ENCODE peak calls at places on chromosomes 1 and 21, in eight cellular contexts. E is sigmoid colon, K is GM12878, O is breast epithelium, A is prostate gland, I is transverse colon, L is suprapubic skin, Q is HL-60. V is an unnamed sample. For H3K27me3, the result is how much of the 10 kb centered on the place peaks cover.

GRCh38 chr1:157181790-157182189 is 43.6 kb upstream of the ETV3 start:
- DNase-seq in E (no peak), K (no peak), O (no peak), A (no peak), I (no peak), L (no peak), Q (no peak), V (no peak)

GRCh38 chr1:228060458-228061190 is 21.9 kb upstream of the ARF1 start:
- DNase-seq in E (peak), K (no peak), O (no peak), A (no peak), I (peak), L (peak), Q (no peak), V (no peak)

GRCh38 chr1:212030936-212031528 is 4.3 kb downstream of the INTS7 start:
- DNase-seq in E (no peak), K (no peak), O (no peak), A (no peak), I (no peak), L (no peak), Q (no peak), V (no peak)

GRCh38 chr1:70360321-70360720 is 5.8 kb upstream of the ANKRD13C start:
- DNase-seq in E (no peak), K (no peak), O (no peak), A (no peak), I (no peak), L (no peak), Q (no peak), V (no peak)

GRCh38 chr21:34908424-34909055 is 140.6 kb downstream of the RUNX1 start:
- DNase-seq in E (peak), K (no peak), O (no peak), A (no peak), I (no peak), L (no peak), Q (peak), V (no peak)

GRCh38 chr1:21635138-21635535 is 34.0 kb downstream of the RAP1GAP start:
- DNase-seq in E (no peak), K (no peak), O (no peak), A (no peak), I (no peak), L (no peak), Q (no peak), V (no peak)

GRCh38 chr1:205813755-205814058 is 709 bp upstream of the SLC41A1 start:
- DNase-seq in E (no peak), K (no peak), O (no peak), A (no peak), I (no peak), L (no peak), Q (no peak), V (peak)

GRCh38 chr1:155186266-155186954 is 12.8 kb downstream of the TRIM46 start:
- DNase-seq in E (peak), K (no peak), O (no peak), A (no peak), I (no peak), L (no peak), Q (no peak), V (no peak)

GRCh38 chr1:44484155-44484688 is 79.2 kb downstream of the RNF220 start:
- DNase-seq in E (no peak), K (no peak), O (peak), A (no peak), I (no peak), L (no peak), Q (no peak), V (no peak)

GRCh38 chr1:8464377-8464776 is 146.5 kb downstream of the SLC45A1 start:
- DNase-seq in E (no peak), K (no peak), O (no peak), A (no peak), I (no peak), L (no peak), Q (no peak), V (no peak)
- H3K27ac ChIP-seq in E (peak), K (no peak), O (peak), A (peak), I (peak), L (peak), Q (no peak), V (peak)

GRCh38 chr21:23792300-23792699 is 1815.0 kb downstream of the MRPL39 start:
- DNase-seq in E (no peak), K (no peak), O (no peak), A (no peak), I (no peak), L (no peak), Q (no peak), V (no peak)
- H3K27me3 ChIP-seq in E (under half), K (under half), O (under half), A (under half), I (under half), L (under half), Q (under half), V (under half)

GRCh38 chr1:55974714-55975441 is 604.5 kb downstream of the PLPP3 start:
- DNase-seq in E (no peak), K (no peak), O (no peak), A (no peak), I (no peak), L (no peak), Q (no peak), V (no peak)
- TF ChIP-seq POLR2AphosphoS5 in E (peak), K (no peak), O (no peak), A (peak), I (no peak), L (no peak), Q (no peak), V (peak)

DNA sequence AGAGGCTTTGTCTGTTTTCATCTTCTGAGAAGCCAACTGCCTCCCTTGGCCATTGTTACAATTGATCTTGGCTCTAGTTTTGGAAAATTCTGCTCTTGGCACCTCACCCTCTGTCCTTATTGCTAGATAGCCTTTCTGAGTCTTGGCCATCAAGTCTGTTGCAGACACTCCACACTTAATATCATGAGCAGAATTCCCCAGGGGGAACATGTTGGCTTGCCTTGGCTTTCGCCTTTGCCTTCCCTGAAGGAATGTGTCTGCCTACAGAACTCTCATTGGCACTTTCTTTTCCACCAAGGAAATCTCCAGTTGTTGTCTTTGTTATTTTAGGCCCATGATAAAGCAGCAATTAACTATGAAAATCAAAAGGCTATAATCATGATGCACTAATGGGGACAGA is 42.7 kb upstream of the LDLRAP1 start:
- DNase-seq in E (no peak), K (no peak), O (no peak), A (peak), I (no peak), L (no peak), Q (no peak), V (no peak)
- H3K27ac ChIP-seq in E (no peak), K (no peak), O (no peak), A (peak), I (no peak), L (no peak), Q (no peak), V (no peak)

V was measured in vagina.